ENCODE peak calls at places on chromosome 2, in six cellular contexts. Z is RWPE2, C is IMR-90, F is ACHN, B is ecto neural progenitor cell, D is anterior cingulate cortex. J is an unnamed sample.

GRCh38 chr2:45699032-45699658 is 47.7 kb downstream of the PRKCE start:
- DNase-seq in Z (no peak), C (peak), F (peak), B (no peak), D (no peak), J (peak)

GRCh38 chr2:99615247-99615771 is 125.5 kb upstream of the REV1 start:
- DNase-seq in Z (no peak), C (no peak), F (peak), B (no peak), D (peak), J (peak)

GRCh38 chr2:36698978-36699377 is 2.5 kb downstream of the VIT start:
- DNase-seq in Z (no peak), C (no peak), F (no peak), B (no peak), D (no peak), J (no peak)

GRCh38 chr2:28345619-28346018 is 47.0 kb upstream of the FOSL2 start:
- DNase-seq in Z (no peak), C (no peak), F (no peak), B (no peak), D (no peak), J (no peak)

GRCh38 chr2:152402780-152403388 is 67.9 kb downstream of the FMNL2 start:
- DNase-seq in Z (no peak), C (no peak), F (no peak), B (no peak), D (no peak), J (no peak)

GRCh38 chr2:200931227-200931626 is 32.2 kb downstream of the ORC2 start:
- DNase-seq in Z (no peak), C (peak), F (no peak), B (no peak), D (no peak), J (no peak)

GRCh38 chr2:69036926-69037325 is 23.9 kb downstream of the ANTXR1 start:
- DNase-seq in Z (no peak), C (peak), F (no peak), B (no peak), D (no peak), J (peak)

GRCh38 chr2:216702756-216703155 is 7.4 kb upstream of the IGFBP5 start:
- DNase-seq in Z (no peak), C (no peak), F (no peak), B (no peak), D (no peak), J (no peak)

GRCh38 chr2:173644146-173644545 is 289.5 kb downstream of the CDCA7 start:
- DNase-seq in Z (no peak), C (peak), F (peak), B (no peak), D (no peak), J (peak)

GRCh38 chr2:60484080-60484737 is 69.2 kb downstream of the BCL11A start:
- DNase-seq in Z (no peak), C (peak), F (no peak), B (no peak), D (no peak), J (peak)

GRCh38 chr2:68660658-68661057 is 17.3 kb downstream of the PROKR1 start:
- DNase-seq in Z (no peak), C (no peak), F (no peak), B (no peak), D (no peak), J (no peak)

GRCh38 chr2:231361701-231362588 is 33.6 kb upstream of the B3GNT7 start:
- DNase-seq in Z (peak), C (no peak), F (no peak), B (no peak), D (no peak), J (no peak)

GRCh38 chr2:85846411-85846810 is 42.4 kb downstream of the ST3GAL5 start:
- DNase-seq in Z (no peak), C (peak), F (peak), B (no peak), D (no peak), J (peak)

GRCh38 chr2:178482437-178482836 is 2.2 kb downstream of the PLEKHA3 start:
- DNase-seq in Z (no peak), C (no peak), F (peak), B (no peak), D (no peak), J (no peak)

J was measured in EL.